ENCODE peak calls at places on chromosomes 5 and 9, in five cellular contexts. X is brain microvascular endothelial cell, E is heart right ventricle, U is fibroblast of lung, R is GM12878. C is an unnamed sample.

GRCh38 chr9:89359636-89360315 is 41.5 kb downstream of the SECISBP2 start:
- DNase-seq in X (no peak), E (no peak), U (peak; percentile 4), R (no peak), C (no peak)

GRCh38 chr5:122291000-122291592 is 20.9 kb upstream of the SNCAIP start:
- DNase-seq in X (no peak), E (no peak), U (peak; percentile 25), R (no peak), C (peak; percentile 44)

GRCh38 chr5:137264573-137264972 is 234.6 kb downstream of the SPOCK1 start:
- DNase-seq in X (peak; percentile 20), E (no peak), U (peak; percentile 96), R (no peak), C (peak; percentile 67)

GRCh38 chr5:68015933-68016332 is 199.6 kb upstream of the PIK3R1 start:
- DNase-seq in X (no peak), E (no peak), U (no peak), R (no peak), C (no peak)

GRCh38 chr9:24090566-24090965 is 264.5 kb upstream of the ELAVL2 start:
- DNase-seq in X (no peak), E (no peak), U (no peak), R (no peak), C (no peak)

GRCh38 chr9:108434502-108434901 is 421.3 kb downstream of the ACTL7B start:
- DNase-seq in X (no peak), E (no peak), U (peak; percentile 30), R (no peak), C (no peak)

GRCh38 chr5:177162379-177162778 is 28.8 kb downstream of the NSD1 start:
- DNase-seq in X (no peak), E (no peak), U (peak; percentile 33), R (no peak), C (no peak)

GRCh38 chr9:136543830-136544548 is 1.9 kb downstream of the NOTCH1 start:
- DNase-seq in X (no peak), E (no peak), U (no peak), R (no peak), C (no peak)

GRCh38 chr5:13985736-13986418 is 41.4 kb upstream of the DNAH5 start:
- DNase-seq in X (peak; percentile 90), E (no peak), U (peak; percentile 83), R (no peak), C (peak; percentile 82)

GRCh38 chr9:88197781-88198345 is 59.6 kb upstream of the SPATA31C2 start:
- DNase-seq in X (peak; percentile 34), E (no peak), U (peak; percentile 95), R (no peak), C (peak; percentile 65)

GRCh38 chr5:57042524-57042931 is 90.6 kb upstream of the MIER3 start:
- DNase-seq in X (no peak), E (no peak), U (no peak), R (no peak), C (no peak)

GRCh38 chr9:82777366-82777765 is 285.6 kb downstream of the RASEF start:
- DNase-seq in X (no peak), E (no peak), U (no peak), R (no peak), C (no peak)

GRCh38 chr9:83027153-83027867 is 35.6 kb downstream of the RASEF start:
- DNase-seq in X (peak; percentile 92), E (no peak), U (peak; percentile 97), R (no peak), C (peak; percentile 86)

GRCh38 chr5:68345166-68345565 is 129.6 kb downstream of the PIK3R1 start:
- DNase-seq in X (peak; percentile 48), E (no peak), U (peak; percentile 43), R (no peak), C (no peak)

GRCh38 chr5:119275873-119276214 is 80.0 kb upstream of the TNFAIP8 start:
- DNase-seq in X (no peak), E (no peak), U (no peak), R (peak; percentile 75), C (no peak)

GRCh38 chr5:173686950-173687349 is 70.5 kb upstream of the BOD1 start:
- DNase-seq in X (no peak), E (no peak), U (no peak), R (no peak), C (no peak)

GRCh38 chr5:5494489-5495402 is 72.3 kb downstream of the ICE1 start:
- DNase-seq in X (peak; percentile 36), E (peak; percentile 82), U (peak; percentile 48), R (peak; percentile 12), C (peak; percentile 47)

GRCh38 chr5:124599048-124599973 is 147.1 kb downstream of the ZNF608 start:
- DNase-seq in X (peak; percentile 46), E (no peak), U (peak; percentile 92), R (peak; percentile 13), C (peak; percentile 83)

GRCh38 chr5:95848701-95849100 is 26.2 kb upstream of the GLRX start:
- DNase-seq in X (no peak), E (no peak), U (peak; percentile 48), R (no peak), C (no peak)

GRCh38 chr9:116717150-116717549 is 30.0 kb downstream of the TRIM32 start:
- DNase-seq in X (no peak), E (no peak), U (no peak), R (no peak), C (no peak)

GRCh38 chr9:4873066-4873465 is 80.3 kb downstream of the RCL1 start:
- DNase-seq in X (no peak), E (no peak), U (no peak), R (no peak), C (no peak)

GRCh38 chr9:4879098-4879497 is 86.4 kb downstream of the RCL1 start:
- DNase-seq in X (no peak), E (no peak), U (no peak), R (no peak), C (no peak)

GRCh38 chr9:4875559-4875958 is 82.8 kb downstream of the RCL1 start:
- DNase-seq in X (no peak), E (no peak), U (no peak), R (no peak), C (no peak)
- TF ChIP-seq CTCF in X (no peak), E (no peak), U (no peak), R (no peak), C (no peak)

GRCh38 chr5:179300834-179301233 is 44.4 kb downstream of the ADAMTS2 start:
- DNase-seq in X (no peak), E (peak; percentile 46), U (no peak), R (no peak), C (no peak)
- H3K4me3 ChIP-seq in X (no peak overlapping the region), E (no peak overlapping the region), U (no peak overlapping the region), R (no peak overlapping the region), C (no peak overlapping the region)

DNA sequence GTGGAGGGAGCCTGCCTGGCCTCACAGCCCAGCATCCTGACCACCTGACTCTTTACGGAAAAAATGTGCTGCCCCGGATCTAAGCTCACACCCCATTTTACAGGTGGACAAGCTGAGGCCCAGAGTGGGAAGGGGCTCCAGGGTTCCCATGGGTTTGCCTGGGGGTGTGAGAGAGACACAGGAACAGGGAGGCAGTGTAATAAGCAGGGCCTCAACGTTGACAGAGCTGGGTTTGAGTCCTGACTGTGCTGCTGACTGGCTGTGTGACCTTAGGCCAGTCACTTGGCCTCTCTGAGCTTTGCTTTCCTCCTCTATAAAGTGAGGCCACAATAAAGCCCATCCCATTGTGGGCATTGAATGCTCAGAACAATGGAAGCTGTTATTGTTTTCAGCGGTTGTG is 73.7 kb downstream of the HMCN2 start:
- DNase-seq in X (no peak), E (no peak), U (no peak), R (no peak), C (no peak)
- TF ChIP-seq CTCF in X (no peak), E (no peak), U (no peak), R (no peak), C (no peak)

GRCh38 chr9:124860582-124861341 is 995 bp downstream of the RPL35 start:
- DNase-seq in X (no peak), E (no peak), U (no peak), R (no peak), C (no peak)

GRCh38 chr9:124861342-124862229 is at the start of the genes ARPC5L and RPL35:
- DNase-seq in X (peak; percentile 89), E (peak; percentile 95), U (peak; percentile 92), R (peak; percentile 80), C (peak; percentile 95)

GRCh38 chr9:124858330-124859046 is 3.3 kb downstream of the RPL35 start:
- DNase-seq in X (no peak), E (no peak), U (no peak), R (no peak), C (no peak)

GRCh38 chr9:124859803-124860581 is 1.8 kb downstream of the RPL35 start:
- DNase-seq in X (no peak), E (no peak), U (no peak), R (no peak), C (no peak)

GRCh38 chr9:124863371-124863831 is 1.5 kb downstream of the ARPC5L start:
- DNase-seq in X (no peak), E (no peak), U (no peak), R (no peak), C (no peak)
- H3K4me3 ChIP-seq in X (no peak overlapping the region), E (no peak overlapping the region), U (no peak overlapping the region), R (no peak overlapping the region), C (no peak overlapping the region)

GRCh38 chr5:399296-400281 is 43.4 kb upstream of the EXOC3 start:
- DNase-seq in X (peak; percentile 93), E (peak; percentile 85), U (peak; percentile 92), R (peak; percentile 49), C (peak; percentile 92)
- TF ChIP-seq CTCF in X (peak; percentile 11), E (no peak), U (no peak), R (no peak), C (no peak)

DNA sequence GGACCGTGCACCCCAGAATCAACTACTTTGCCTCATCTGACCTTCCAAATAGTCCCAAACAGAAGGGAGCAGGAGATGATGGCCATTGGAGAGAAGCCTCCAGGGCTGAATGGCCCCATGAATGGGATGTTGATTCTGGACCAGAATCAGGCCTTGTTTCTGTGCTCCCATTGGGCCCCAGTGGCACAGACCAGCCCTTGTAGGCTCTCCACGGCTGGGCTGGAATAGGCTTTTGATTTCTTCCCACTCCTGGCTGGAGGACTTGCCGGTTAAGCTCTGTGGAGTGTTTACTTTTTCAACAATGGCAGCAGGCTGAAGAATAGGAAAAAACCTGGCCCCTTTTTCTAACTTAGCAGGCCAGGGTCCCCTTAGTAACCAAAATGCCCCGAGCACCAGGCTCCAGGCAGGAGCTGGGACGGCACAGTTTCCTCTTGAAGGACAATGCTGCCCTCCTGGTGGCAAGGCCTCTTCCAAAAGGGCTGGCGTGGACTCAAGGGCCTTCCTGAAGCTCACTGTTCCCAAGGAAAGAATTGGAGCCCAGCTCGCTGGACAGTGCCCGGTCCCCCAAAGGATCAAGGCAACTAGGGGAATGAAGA is 230.2 kb downstream of the CRB2 start:
- DNase-seq in X (no peak), E (no peak), U (no peak), R (no peak), C (no peak)
- H3K4me3 ChIP-seq in X (no peak overlapping the region), E (no peak overlapping the region), U (no peak overlapping the region), R (no peak overlapping the region), C (no peak overlapping the region)

C was measured in astrocyte of the spinal cord.